ENCODE peak calls at places on chromosomes 6 and 20, in eight cellular contexts. B is A549, F is suprapubic skin, M is fibroblast of lung, Q is body of pancreas, K is right lobe of liver, R is pancreas, D is psoas muscle. N is an unnamed sample.

GRCh38 chr6:159098636-159099106 is 53.9 kb upstream of the TAGAP start:
- DNase-seq in R (no peak), F (no peak), M (no peak), D (no peak), B (no peak), Q (no peak), K (no peak), N (no peak)

GRCh38 chr20:44247676-44248419 is 740 bp downstream of the GDAP1L1 start:
- DNase-seq in B (peak; percentile 35), K (no peak), R (peak; percentile 14), M (peak; percentile 21), D (no peak), F (no peak), Q (peak; percentile 13), N (peak; percentile 75)

GRCh38 chr6:984031-984430 is 291.1 kb upstream of the EXOC2 start:
- DNase-seq in K (no peak), M (no peak), Q (no peak), D (no peak), R (no peak), F (no peak), B (no peak), N (no peak)

GRCh38 chr6:82616386-82617028 is 252.9 kb downstream of the TPBG start:
- DNase-seq in K (no peak), F (no peak), D (no peak), R (no peak), M (peak; percentile 11), B (peak; percentile 0), Q (no peak), N (no peak)

GRCh38 chr20:3563548-3564177 is 92.8 kb downstream of the ATRN start:
- DNase-seq in M (peak; percentile 80), R (peak; percentile 28), Q (peak; percentile 21), B (peak; percentile 70), K (no peak), F (no peak), D (no peak), N (no peak)

GRCh38 chr6:157398151-157398550 is 17.2 kb downstream of the ZDHHC14 start:
- DNase-seq in R (no peak), K (no peak), D (peak; percentile 21), M (no peak), F (no peak), B (no peak), Q (no peak), N (no peak)

GRCh38 chr6:146351018-146351417 is 192.6 kb upstream of the RAB32 start:
- DNase-seq in R (no peak), K (no peak), F (no peak), Q (no peak), B (no peak), D (no peak), M (no peak), N (no peak)

GRCh38 chr6:106025655-106026054 is 60.5 kb upstream of the PRDM1 start:
- DNase-seq in K (no peak), Q (no peak), R (no peak), M (peak; percentile 83), D (no peak), B (no peak), F (no peak), N (no peak)

GRCh38 chr6:127489248-127489647 is 29.9 kb downstream of the MTCL3 start:
- DNase-seq in D (no peak), F (no peak), Q (no peak), K (no peak), R (no peak), M (no peak), B (no peak), N (no peak)

GRCh38 chr20:37991506-37992302 is 41.6 kb downstream of the TTI1 start:
- DNase-seq in F (no peak), B (no peak), R (no peak), Q (no peak), K (no peak), D (no peak), M (no peak), N (no peak)

GRCh38 chr20:24765316-24766142 is 183.5 kb upstream of the CST7 start:
- DNase-seq in B (no peak), K (peak; percentile 23), Q (no peak), R (no peak), F (peak; percentile 41), D (no peak), M (no peak), N (no peak)

GRCh38 chr6:109382576-109383437 is 540 bp upstream of the CD164 start:
- DNase-seq in K (peak; percentile 95), B (peak; percentile 94), D (peak; percentile 93), Q (peak; percentile 92), R (peak; percentile 92), M (peak; percentile 95), F (peak; percentile 95), N (peak; percentile 98)

GRCh38 chr20:50929299-50930138 is 1.7 kb downstream of the ADNP start:
- DNase-seq in R (peak; percentile 92), B (peak; percentile 98), D (peak; percentile 86), K (peak; percentile 83), F (peak; percentile 92), Q (peak; percentile 92), M (peak; percentile 98), N (peak; percentile 93)

GRCh38 chr6:65461121-65461520 is 245.9 kb downstream of the EYS start:
- DNase-seq in Q (no peak), D (no peak), F (no peak), K (no peak), M (no peak), R (no peak), B (no peak), N (no peak)

GRCh38 chr20:10357974-10358373 is 76.0 kb downstream of the MKKS start:
- DNase-seq in M (peak; percentile 62), F (no peak), R (no peak), Q (no peak), B (peak; percentile 29), D (no peak), K (no peak), N (no peak)

GRCh38 chr6:45900808-45901752 is 114.6 kb downstream of the CLIC5 start:
- DNase-seq in F (no peak), D (no peak), B (no peak), K (no peak), M (peak; percentile 39), R (no peak), Q (no peak), N (no peak)

GRCh38 chr6:45898941-45899682 is 116.5 kb downstream of the CLIC5 start:
- DNase-seq in D (no peak), M (no peak), Q (no peak), F (no peak), R (no peak), K (no peak), B (no peak), N (no peak)

GRCh38 chr6:45895569-45895968 is 120.1 kb downstream of the CLIC5 start:
- DNase-seq in K (no peak), B (no peak), D (no peak), M (no peak), R (no peak), F (no peak), Q (no peak), N (no peak)

GRCh38 chr6:45899683-45899946 is 116.0 kb downstream of the CLIC5 start:
- DNase-seq in R (no peak), F (no peak), K (no peak), M (no peak), B (no peak), Q (no peak), D (no peak), N (no peak)

DNA sequence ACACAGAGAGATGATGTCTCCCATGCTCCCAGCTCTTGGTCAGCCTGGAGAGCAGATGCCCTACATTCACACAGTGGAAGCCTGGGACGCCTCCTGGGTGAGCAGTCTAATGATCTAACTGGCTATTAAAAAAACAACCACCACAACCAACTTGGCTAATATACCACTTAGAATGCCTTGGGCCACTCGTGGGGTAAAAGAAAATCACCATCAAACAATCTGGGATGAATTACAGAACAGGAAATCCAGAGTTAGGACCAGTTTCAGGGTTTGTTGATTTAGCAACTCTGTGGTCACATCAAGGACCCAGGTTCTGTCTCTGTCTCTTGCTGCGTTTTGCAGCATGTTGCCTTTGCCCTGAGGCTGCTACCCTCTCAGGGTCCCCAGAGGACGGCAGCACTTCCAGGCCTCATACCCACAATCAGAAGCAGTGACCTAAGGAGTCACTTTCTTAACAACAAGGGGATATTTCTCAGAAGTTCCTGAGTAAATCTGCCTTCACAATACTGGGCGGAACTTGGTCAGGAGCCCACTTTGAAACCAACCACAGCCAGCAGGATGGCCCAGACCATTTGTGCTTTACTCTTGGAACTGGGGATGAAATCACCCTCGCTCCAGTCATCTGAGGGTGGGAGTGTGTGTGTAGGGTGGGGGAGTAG is 118.7 kb downstream of the CLIC5 start:
- DNase-seq in M (no peak), B (no peak), D (peak; percentile 22), Q (no peak), K (no peak), R (no peak), F (peak; percentile 69), N (peak; percentile 13)
- H3K4me3 ChIP-seq in M (no peak overlapping the region), B (no peak overlapping the region), D (no peak overlapping the region), Q (no peak overlapping the region), K (no peak overlapping the region), R (no peak overlapping the region), F (no peak overlapping the region), N (no peak overlapping the region)

DNA sequence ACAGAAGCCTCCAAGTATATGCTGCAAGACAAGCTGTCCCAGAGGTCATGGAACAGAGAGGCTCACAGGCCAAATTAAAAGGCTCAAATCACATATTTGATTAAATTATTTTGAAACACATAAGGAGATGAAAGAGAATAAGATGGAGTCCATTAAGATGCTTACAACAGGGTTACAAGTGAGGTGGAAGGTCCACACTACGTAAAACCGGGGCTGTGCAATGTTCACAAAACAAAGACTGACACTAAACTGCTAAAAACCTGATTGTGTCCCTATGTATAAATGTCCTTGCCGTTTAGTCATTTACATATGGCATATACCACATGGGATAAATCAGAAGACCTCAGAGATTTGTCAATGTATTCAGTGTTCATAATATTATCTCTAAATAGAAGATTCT is 51.7 kb upstream of the RIPOR2 start:
- DNase-seq in F (no peak), K (no peak), M (no peak), D (no peak), R (no peak), Q (no peak), B (no peak), N (no peak)
- H3K27ac ChIP-seq in F (no peak overlapping the region), K (no peak overlapping the region), M (no peak overlapping the region), D (no peak overlapping the region), R (no peak overlapping the region), Q (no peak overlapping the region), B (no peak overlapping the region), N (no peak overlapping the region)

DNA sequence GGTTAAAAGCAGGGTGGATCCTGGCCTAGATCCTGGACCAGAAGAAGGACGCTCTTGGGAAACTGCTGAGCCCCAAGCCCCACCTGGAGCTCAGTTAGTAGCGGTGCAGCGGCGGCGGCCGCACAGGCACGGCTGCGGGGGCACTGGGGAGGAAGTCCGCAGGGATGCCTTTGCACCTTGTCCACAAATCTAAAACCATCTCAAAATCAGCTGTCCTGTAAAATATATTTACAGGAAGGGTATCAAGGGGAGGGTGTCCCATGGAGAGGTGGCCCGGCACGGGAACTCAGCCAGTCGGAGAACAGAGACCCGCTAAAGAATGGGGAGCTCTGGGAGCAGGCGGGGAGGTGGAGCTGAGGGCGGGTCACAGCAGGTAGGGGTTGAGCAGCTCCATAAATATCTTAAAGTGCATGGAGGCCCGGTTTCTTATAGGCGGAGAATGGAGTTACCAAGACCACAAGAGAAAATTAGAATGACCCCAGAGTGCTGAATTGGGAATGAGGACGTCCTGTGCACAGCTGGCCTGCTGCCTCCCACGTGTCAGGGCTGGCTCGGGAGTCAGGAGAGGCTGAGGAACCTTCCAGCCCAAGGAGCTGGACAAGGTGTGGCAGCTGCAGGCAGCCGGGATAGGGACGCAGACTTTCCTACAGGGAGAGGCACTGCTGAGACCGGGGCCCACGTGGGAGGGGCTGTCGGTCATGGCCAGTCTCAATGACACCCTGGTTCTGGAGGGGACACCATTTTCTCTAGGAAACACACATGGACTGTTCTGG is 8.0 kb downstream of the MTG2 start:
- DNase-seq in F (no peak), D (no peak), K (no peak), B (no peak), M (no peak), Q (no peak), R (no peak), N (peak; percentile 28)
- H3K4me1 ChIP-seq in F (peaks cover 10% of the 10 kb centered on the region), D (no peaks in the 10 kb centered on the region), K (peaks cover 32% of the 10 kb centered on the region), B (peaks cover 7% of the 10 kb centered on the region), M (no peaks in the 10 kb centered on the region), Q (peaks cover 4% of the 10 kb centered on the region), R (no peaks in the 10 kb centered on the region), N (no peaks in the 10 kb centered on the region)

GRCh38 chr20:59309218-59309617 is 8.8 kb downstream of the EDN3 start:
- DNase-seq in B (no peak), M (no peak), Q (no peak), R (no peak), F (no peak), K (no peak), D (no peak), N (no peak)
- H3K4me3 ChIP-seq in B (no peak overlapping the region), M (no peak overlapping the region), Q (no peak overlapping the region), R (no peak overlapping the region), F (no peak overlapping the region), K (no peak overlapping the region), D (no peak overlapping the region), N (no peak overlapping the region)

N was measured in right cardiac atrium.